ENCODE peak calls at places on chromosomes 2 and 18, in six cellular contexts. V is D721Med, W is activated B cell treated with CpG ODN at 0.5 μM for 24 hours, P is T-helper 2 cell, Y is GM03348, T is HuH-7. U is an unnamed sample.

GRCh38 chr2:220499281-220499680 is 871.9 kb downstream of the SLC4A3 start:
- DNase-seq in Y (peak), P (no peak), V (no peak), T (no peak), W (no peak), U (no peak)

GRCh38 chr18:1094408-1094807 is 189.7 kb downstream of the ADCYAP1 start:
- DNase-seq in Y (peak), T (no peak), P (no peak), V (no peak), W (no peak), U (no peak)

GRCh38 chr2:240601061-240601830 is 14.7 kb downstream of the CAPN10 start:
- DNase-seq in T (no peak), P (no peak), W (no peak), V (no peak), Y (no peak), U (no peak)

GRCh38 chr2:194556639-194557038 is 1100.4 kb upstream of the SLC39A10 start:
- DNase-seq in T (no peak), P (no peak), W (no peak), V (no peak), Y (no peak), U (no peak)

GRCh38 chr18:3623769-3624545 is 174.0 kb downstream of the TGIF1 start:
- DNase-seq in T (peak), V (no peak), P (no peak), W (no peak), Y (peak), U (peak)

GRCh38 chr2:172465417-172466334 is 38.3 kb downstream of the ITGA6 start:
- DNase-seq in P (no peak), T (peak), Y (peak), V (no peak), W (no peak), U (peak)

GRCh38 chr18:57436193-57436964 is 1.2 kb downstream of the ONECUT2 start:
- DNase-seq in V (no peak), Y (no peak), P (no peak), T (no peak), W (no peak), U (no peak)

GRCh38 chr2:62197017-62197586 is 1.2 kb downstream of the B3GNT2 start:
- DNase-seq in W (peak), V (no peak), P (no peak), T (peak), Y (peak), U (no peak)

GRCh38 chr2:108607706-108608301 is 73.5 kb downstream of the LIMS1 start:
- DNase-seq in V (no peak), W (no peak), Y (no peak), T (no peak), P (no peak), U (no peak)

GRCh38 chr18:79706006-79706405 is 26.4 kb downstream of the CTDP1 start:
- DNase-seq in T (no peak), P (no peak), V (no peak), W (no peak), Y (no peak), U (no peak)

GRCh38 chr18:424071-424868 is 76.2 kb downstream of the COLEC12 start:
- DNase-seq in V (no peak), P (no peak), W (no peak), T (no peak), Y (no peak), U (no peak)

GRCh38 chr18:23838801-23839366 is 149.6 kb downstream of the LAMA3 start:
- DNase-seq in W (no peak), P (no peak), T (no peak), Y (peak), V (no peak), U (no peak)